ENCODE peak calls at places on chromosome 12, in four cellular contexts. E is K562, B is IMR-90, Q is keratinocyte. J is an unnamed sample.

GRCh38 chr12:4567073-4567881 is 5.3 kb downstream of the DYRK4 start:
- DNase-seq in E (no peak), Q (no peak), B (no peak), J (no peak)

GRCh38 chr12:4119157-4119761 is 154.3 kb upstream of the CCND2 start:
- DNase-seq in Q (no peak), E (no peak), B (no peak), J (no peak)

GRCh38 chr12:57734586-57734985 is 4.0 kb downstream of the AGAP2 start:
- DNase-seq in B (no peak), Q (no peak), E (no peak), J (no peak)

GRCh38 chr12:126510630-126511029 is 1445.4 kb downstream of the AACS start:
- DNase-seq in E (no peak), B (no peak), Q (no peak), J (no peak)

GRCh38 chr12:122823429-122823828 is 11.8 kb upstream of the HIP1R start:
- DNase-seq in E (no peak), B (no peak), Q (no peak), J (no peak)

GRCh38 chr12:92927436-92928116 is 1.5 kb downstream of the EEA1 start:
- DNase-seq in B (peak; percentile 77), E (peak; percentile 19), Q (no peak), J (peak; percentile 81)

GRCh38 chr12:38664661-38665269 is 240.6 kb downstream of the CPNE8 start:
- DNase-seq in B (no peak), Q (no peak), E (no peak), J (peak; percentile 59)

GRCh38 chr12:46260153-46260912 is 8.5 kb downstream of the SLC38A1 start:
- DNase-seq in Q (no peak), B (peak; percentile 70), E (no peak), J (peak; percentile 9)

GRCh38 chr12:67747869-67748760 is 99.6 kb downstream of the DYRK2 start:
- DNase-seq in B (peak; percentile 72), Q (no peak), E (no peak), J (no peak)

GRCh38 chr12:75656650-75657049 is 145.2 kb upstream of the KRR1 start:
- DNase-seq in B (peak; percentile 95), Q (peak; percentile 86), E (no peak), J (no peak)

GRCh38 chr12:124496584-124496983 is 70.8 kb downstream of the NCOR2 start:
- DNase-seq in B (peak; percentile 28), E (peak; percentile 92), Q (no peak), J (no peak)

GRCh38 chr12:9669534-9669933 is at the start of gene CLEC2D:
- DNase-seq in B (no peak), E (no peak), Q (no peak), J (no peak)

GRCh38 chr12:55060470-55060869 is 40.7 kb downstream of the NEUROD4 start:
- DNase-seq in E (peak; percentile 55), Q (no peak), B (no peak), J (no peak)

GRCh38 chr12:118436986-118437385 is 60.6 kb downstream of the SUDS3 start:
- DNase-seq in B (peak; percentile 30), Q (no peak), E (no peak), J (no peak)

GRCh38 chr12:81888341-81888740 is 129.2 kb upstream of the PPFIA2 start:
- DNase-seq in B (no peak), E (no peak), Q (no peak), J (no peak)

GRCh38 chr12:56258068-56258819 is at the start of gene ANKRD52:
- DNase-seq in E (peak; percentile 93), Q (no peak), B (peak; percentile 71), J (peak; percentile 76)

GRCh38 chr12:6841139-6841515 is 402 bp downstream of the GNB3 start:
- DNase-seq in B (no peak), Q (no peak), E (no peak), J (no peak)

GRCh38 chr12:48903982-48904411 is 21.3 kb downstream of the FKBP11 start:
- DNase-seq in E (peak; percentile 79), Q (no peak), B (peak; percentile 82), J (peak; percentile 76)

GRCh38 chr12:50059440-50060119 is 2.2 kb downstream of the ASIC1 start:
- DNase-seq in E (no peak), B (peak; percentile 39), Q (no peak), J (no peak)

GRCh38 chr12:50579757-50580267 is 75.0 kb downstream of the DIP2B start:
- DNase-seq in Q (peak; percentile 44), B (peak; percentile 60), E (no peak), J (no peak)

GRCh38 chr12:94488449-94488848 is 28.8 kb upstream of the CEP83 start:
- DNase-seq in Q (no peak), B (peak; percentile 6), E (no peak), J (no peak)

GRCh38 chr12:75783093-75783877 is 248.3 kb downstream of the PHLDA1 start:
- DNase-seq in E (no peak), B (peak; percentile 21), Q (no peak), J (no peak)

GRCh38 chr12:123389560-123390351 is 5.8 kb downstream of the KMT5A start:
- DNase-seq in E (peak; percentile 61), Q (no peak), B (no peak), J (peak; percentile 25)

GRCh38 chr12:42735869-42736361 is 146.4 kb upstream of the PRICKLE1 start:
- DNase-seq in Q (no peak), E (no peak), B (no peak), J (no peak)
- H3K9me1 ChIP-seq in Q (no peaks in the 10 kb centered on the region), E (no peaks in the 10 kb centered on the region), B (no peaks in the 10 kb centered on the region), J (no peaks in the 10 kb centered on the region)

GRCh38 chr12:26493656-26494055 is 298.3 kb downstream of the SSPN start:
- DNase-seq in B (no peak), Q (peak; percentile 35), E (no peak), J (peak; percentile 11)
- H3K4me2 ChIP-seq in B (no peak overlapping the region), Q (peak overlapping the region; percentile 48), E (no peak overlapping the region), J (no peak overlapping the region)

GRCh38 chr12:121614872-121615467 is 11.4 kb upstream of the ORAI1 start:
- DNase-seq in E (no peak), Q (no peak), B (no peak), J (no peak)
- H3K9me1 ChIP-seq in E (no peaks in the 10 kb centered on the region), Q (no peaks in the 10 kb centered on the region), B (no peaks in the 10 kb centered on the region), J (no peaks in the 10 kb centered on the region)

GRCh38 chr12:64335886-64336466 is 54.6 kb downstream of the C12orf56 start:
- DNase-seq in Q (no peak), B (no peak), E (no peak), J (no peak)
- H3K4me2 ChIP-seq in Q (no peak overlapping the region), B (no peak overlapping the region), E (no peak overlapping the region), J (no peak overlapping the region)

GRCh38 chr12:64577046-64577445 is 33.2 kb upstream of the RASSF3 start:
- DNase-seq in E (no peak), Q (no peak), B (no peak), J (no peak)
- H3K9me1 ChIP-seq in E (no peaks in the 10 kb centered on the region), Q (no peaks in the 10 kb centered on the region), B (no peaks in the 10 kb centered on the region), J (no peaks in the 10 kb centered on the region)

GRCh38 chr12:2832550-2833127 is 2.2 kb downstream of the NRIP2 start:
- DNase-seq in B (no peak), E (no peak), Q (no peak), J (no peak)
- H3K4me2 ChIP-seq in B (no peak overlapping the region), E (no peak overlapping the region), Q (no peak overlapping the region), J (no peak overlapping the region)

GRCh38 chr12:26088999-26089398 is 35.8 kb downstream of the BHLHE41 start:
- DNase-seq in B (peak; percentile 13), Q (no peak), E (no peak), J (no peak)
- H3K9me1 ChIP-seq in B (peaks cover 3% of the 10 kb centered on the region), Q (peaks cover 3% of the 10 kb centered on the region), E (no peaks in the 10 kb centered on the region), J (no peaks in the 10 kb centered on the region)

GRCh38 chr12:84038241-84038640 is 874.4 kb downstream of the SLC6A15 start:
- DNase-seq in Q (no peak), B (no peak), E (no peak), J (no peak)

GRCh38 chr12:84033162-84033561 is 879.4 kb downstream of the SLC6A15 start:
- DNase-seq in B (no peak), Q (no peak), E (no peak), J (no peak)

GRCh38 chr12:84036912-84037311 is 875.7 kb downstream of the SLC6A15 start:
- DNase-seq in Q (no peak), E (no peak), B (no peak), J (no peak)

GRCh38 chr12:84034891-84035290 is 877.7 kb downstream of the SLC6A15 start:
- DNase-seq in E (no peak), B (peak; percentile 6), Q (no peak), J (no peak)

DNA sequence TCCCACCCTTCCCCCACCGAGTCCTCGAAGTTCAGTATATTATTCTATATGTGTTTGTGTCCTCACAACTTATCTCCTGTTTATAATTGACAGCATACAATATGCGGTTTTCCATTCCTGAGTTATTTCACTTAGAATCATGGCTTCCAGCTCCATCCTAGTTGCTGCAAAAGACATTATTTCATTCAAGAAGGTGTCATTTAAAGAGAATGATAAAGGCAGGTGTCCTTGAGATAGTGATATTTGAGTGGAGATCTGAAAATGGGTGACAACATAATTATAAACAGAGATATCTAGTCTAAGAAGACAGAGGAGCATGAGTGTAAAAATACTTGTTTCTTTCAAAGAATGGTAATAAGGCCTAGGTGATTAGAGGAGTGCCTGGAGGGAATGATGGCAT is 876.8 kb downstream of the SLC6A15 start:
- DNase-seq in E (no peak), Q (no peak), B (no peak), J (no peak)
- H3K4me2 ChIP-seq in E (no peak overlapping the region), Q (no peak overlapping the region), B (no peak overlapping the region), J (no peak overlapping the region)

DNA sequence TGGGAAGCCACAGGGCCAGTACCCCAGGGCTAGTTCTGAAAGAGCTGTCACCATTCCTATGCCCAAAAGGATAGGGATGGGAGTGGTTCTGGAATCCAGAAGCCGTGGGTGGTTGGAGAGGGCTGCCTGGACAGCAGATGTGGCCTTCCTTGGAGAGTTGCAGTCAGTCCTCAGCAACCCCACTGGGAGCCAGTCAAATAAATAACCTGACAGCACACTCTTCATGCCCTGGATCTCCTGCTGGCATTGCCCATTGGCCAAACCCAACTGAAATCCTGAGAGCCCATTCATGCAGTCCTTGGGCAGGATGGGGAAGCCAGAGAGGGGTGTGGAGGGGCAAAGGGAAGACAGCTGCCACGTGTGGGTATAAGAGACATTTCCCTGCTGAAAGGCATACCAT is 128.2 kb downstream of the PTPN11 start:
- DNase-seq in E (no peak), B (no peak), Q (no peak), J (no peak)
- H3K9me1 ChIP-seq in E (no peaks in the 10 kb centered on the region), B (no peaks in the 10 kb centered on the region), Q (no peaks in the 10 kb centered on the region), J (no peaks in the 10 kb centered on the region)

DNA sequence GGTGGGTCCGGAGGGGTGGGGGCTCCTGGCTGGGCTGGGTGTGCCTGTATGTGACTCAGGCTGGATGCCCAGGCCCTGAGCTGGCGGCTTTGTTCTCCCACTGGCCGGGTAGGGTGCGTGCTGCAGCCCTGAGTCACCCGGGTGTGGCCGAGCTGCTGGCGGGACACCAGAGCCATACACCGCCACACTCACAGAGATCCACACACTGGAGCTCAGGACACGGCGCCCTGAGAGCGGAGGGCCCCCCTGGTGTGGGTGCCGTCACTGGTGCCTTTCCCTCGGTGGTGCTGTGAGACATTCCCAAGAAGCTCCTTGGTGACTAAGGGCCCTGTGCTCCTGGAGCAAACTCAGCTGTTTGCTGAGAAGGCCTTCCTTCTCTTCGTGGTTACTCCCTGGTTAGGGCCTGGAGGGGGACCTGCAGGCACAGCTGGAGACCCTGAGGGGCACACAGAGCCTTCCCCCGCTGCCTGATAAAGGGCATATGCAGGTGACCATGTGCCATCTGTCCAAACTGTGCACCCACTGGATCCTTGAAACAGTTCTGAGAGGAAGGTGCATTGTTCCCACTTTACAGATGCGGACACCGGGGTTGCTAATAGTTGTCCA is 44.3 kb downstream of the KRT80 start:
- DNase-seq in Q (no peak), B (peak; percentile 99), E (peak; percentile 70), J (peak; percentile 91)
- H3K4me2 ChIP-seq in Q (peak overlapping the region; percentile 97), B (no peak overlapping the region), E (no peak overlapping the region), J (no peak overlapping the region)

J was measured in endothelial cell of umbilical vein.